ENCODE peak calls at places on chromosomes 13 and 19, in five cellular contexts. X is ovary, E is cardiac muscle cell, A is breast epithelium, K is adrenal gland. M is an unnamed sample.

GRCh38 chr13:75760182-75760981 is 124.3 kb downstream of the LMO7 start:
- DNase-seq in K (no peak), A (no peak), X (no peak), E (no peak), M (peak; percentile 98)

GRCh38 chr13:51785592-51786424 is 18.2 kb downstream of the DHRS12 start:
- DNase-seq in E (peak; percentile 69), K (peak; percentile 19), A (no peak), X (peak; percentile 61), M (peak; percentile 83)

GRCh38 chr13:87884874-87885273 is 213.7 kb downstream of the SLITRK5 start:
- DNase-seq in E (peak; percentile 24), X (no peak), A (no peak), K (no peak), M (no peak)

GRCh38 chr19:12692960-12693359 is 3.5 kb downstream of the FBXW9 start:
- DNase-seq in E (no peak), X (no peak), K (no peak), A (no peak), M (no peak)

GRCh38 chr19:45507864-45508680 is 793 bp downstream of the VASP start:
- DNase-seq in E (no peak), A (peak; percentile 62), X (peak; percentile 52), K (peak; percentile 49), M (peak; percentile 58)

GRCh38 chr13:66994097-66994496 is 236.0 kb downstream of the PCDH9 start:
- DNase-seq in X (peak; percentile 16), K (peak; percentile 82), E (peak; percentile 85), A (peak; percentile 64), M (peak; percentile 47)

GRCh38 chr13:112690242-112690943 is 555 bp downstream of the ATP11A start:
- DNase-seq in X (peak; percentile 55), K (peak; percentile 59), E (peak; percentile 23), A (no peak), M (peak; percentile 29)

GRCh38 chr13:114140909-114141255 is 8.5 kb upstream of the RASA3 start:
- DNase-seq in X (no peak), K (no peak), E (no peak), A (no peak), M (no peak)

GRCh38 chr13:51921790-51922740 is 60.3 kb downstream of the CCDC70 start:
- DNase-seq in K (no peak), X (no peak), A (no peak), E (no peak), M (no peak)

DNA sequence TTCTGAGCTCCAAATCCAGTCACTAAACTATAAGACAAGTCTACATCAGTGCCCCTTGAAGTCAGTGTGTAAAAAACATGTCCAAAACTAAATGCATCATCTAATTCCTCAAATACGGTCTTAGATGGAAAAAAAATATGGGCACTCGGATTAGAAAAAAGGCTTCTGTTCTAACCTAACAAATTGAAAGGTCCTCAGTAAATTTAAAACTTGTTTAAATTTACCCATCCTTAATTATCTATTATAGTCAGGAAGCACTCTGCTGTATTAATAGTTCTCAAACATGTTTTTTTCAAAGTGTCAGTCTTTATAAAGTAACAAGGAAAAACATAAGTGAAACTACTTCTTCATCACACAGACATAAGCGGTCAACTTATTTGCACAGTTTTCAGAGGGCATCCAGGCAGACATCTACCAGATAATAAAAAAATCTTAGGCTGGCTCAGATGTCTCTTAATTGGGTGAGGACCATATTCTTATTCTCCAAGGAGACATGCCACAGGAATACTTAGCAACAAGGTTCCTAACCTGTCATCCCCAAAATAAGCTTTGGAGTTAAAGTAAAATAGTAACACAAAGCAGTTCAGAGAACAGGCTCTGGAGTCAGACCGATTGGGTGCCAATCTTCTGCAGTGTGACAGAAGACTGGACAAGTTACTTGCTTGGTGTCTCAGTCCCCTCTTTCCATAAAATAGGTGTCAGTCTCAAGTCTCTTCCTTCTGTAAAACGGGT is 33.4 kb downstream of the ELF1 start:
- DNase-seq in X (no peak), A (no peak), K (no peak), E (no peak), M (no peak)
- H3K4me1 ChIP-seq in X (peaks cover 4% of the 10 kb centered on the region), A (no peaks in the 10 kb centered on the region), K (peaks cover 27% of the 10 kb centered on the region), E (peaks cover 12% of the 10 kb centered on the region), M (peaks cover 4% of the 10 kb centered on the region)

DNA sequence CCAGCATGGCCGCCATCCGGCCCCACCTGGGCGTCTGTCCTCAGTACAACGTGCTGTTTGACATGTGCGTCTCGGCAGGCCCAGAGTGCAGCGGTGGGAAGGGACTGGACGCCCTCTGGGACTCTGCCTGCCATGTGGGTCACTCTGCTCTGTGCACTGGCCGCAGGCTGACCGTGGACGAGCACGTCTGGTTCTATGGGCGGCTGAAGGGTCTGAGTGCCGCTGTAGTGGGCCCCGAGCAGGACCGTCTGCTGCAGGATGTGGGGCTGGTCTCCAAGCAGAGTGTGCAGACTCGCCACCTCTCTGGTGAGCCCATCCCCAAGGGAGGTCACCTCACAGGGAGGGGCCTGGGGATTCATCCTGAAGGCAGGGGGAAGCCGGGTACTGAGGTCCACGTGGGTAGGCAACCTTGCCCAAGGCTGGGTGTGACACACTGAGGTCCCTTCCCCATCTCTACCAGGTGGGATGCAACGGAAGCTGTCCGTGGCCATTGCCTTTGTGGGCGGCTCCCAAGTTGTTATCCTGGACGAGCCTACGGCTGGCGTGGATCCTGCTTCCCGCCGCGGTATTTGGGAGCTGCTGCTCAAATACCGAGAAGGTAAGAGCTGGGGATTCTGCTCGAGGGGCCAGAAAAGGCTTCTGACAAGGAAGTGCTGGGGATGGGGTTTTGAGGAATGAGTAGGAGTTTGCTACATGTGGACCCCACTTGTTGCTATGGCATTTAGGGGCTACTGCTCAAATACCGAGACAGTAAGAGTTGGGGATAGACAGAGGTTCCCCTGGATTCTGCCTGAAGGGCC is 11.3 kb downstream of the ABCA7 start:
- DNase-seq in A (no peak), X (no peak), K (no peak), E (no peak), M (no peak)
- H3K9me3 ChIP-seq in A (peaks cover 13% of the 10 kb centered on the region), X (no peaks in the 10 kb centered on the region), K (no peaks in the 10 kb centered on the region), E (no peaks in the 10 kb centered on the region), M (no peaks in the 10 kb centered on the region)

DNA sequence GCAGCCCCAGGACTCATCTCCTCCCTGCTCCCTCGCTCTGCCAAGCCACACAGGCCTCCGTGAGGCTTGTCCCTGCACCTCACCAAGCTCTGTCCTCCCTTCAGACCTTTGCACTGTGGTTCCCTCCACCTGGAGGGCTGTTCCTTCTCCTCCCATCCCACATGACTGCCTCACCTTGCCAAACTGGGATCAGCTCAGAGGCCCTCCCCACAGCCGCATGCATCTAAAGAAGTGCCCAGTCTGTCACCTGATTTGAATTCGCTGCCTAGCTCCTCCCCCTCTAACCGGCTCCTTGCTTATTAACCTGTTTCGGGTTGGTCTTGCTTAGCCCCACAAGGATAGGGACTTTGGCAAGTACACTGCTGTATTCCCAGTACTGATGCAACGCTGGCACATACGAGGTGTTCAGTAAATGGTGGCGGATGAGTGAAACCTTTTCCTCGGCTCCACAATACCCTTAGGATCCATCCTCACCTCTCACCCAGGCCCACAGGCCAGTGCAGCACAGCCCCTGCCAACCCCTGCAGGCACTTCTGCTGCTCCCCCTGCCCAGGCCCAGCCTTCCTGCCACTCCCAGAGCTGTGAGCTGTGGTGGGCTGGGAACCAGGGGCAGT is 4.4 kb downstream of the AKT2 start:
- DNase-seq in K (peak; percentile 45), E (no peak), X (no peak), A (peak; percentile 52), M (peak; percentile 98)
- H3K4me1 ChIP-seq in K (peaks cover 39% of the 10 kb centered on the region), E (peaks cover 22% of the 10 kb centered on the region), X (peaks cover 61% of the 10 kb centered on the region), A (peaks cover 11% of the 10 kb centered on the region), M (peaks cover 20% of the 10 kb centered on the region)

GRCh38 chr19:57611113-57611512 is 2.9 kb upstream of the ZNF134 start:
- DNase-seq in X (no peak), K (no peak), E (no peak), A (no peak), M (no peak)
- H3K9me3 ChIP-seq in X (peaks cover 3% of the 10 kb centered on the region), K (no peaks in the 10 kb centered on the region), E (peaks cover 3% of the 10 kb centered on the region), A (peaks cover 43% of the 10 kb centered on the region), M (peaks cover 1% of the 10 kb centered on the region)

M was measured in small intestine.